ENCODE peak calls at places on chromosomes 2 and 18, in four cellular contexts. S is K562, N is GM12878, H is HepG2. G is an unnamed sample.

GRCh38 chr2:234772775-234773064 is 179.1 kb upstream of the SH3BP4 start:
- DNase-seq in S (no peak), N (no peak), H (no peak), G (no peak)

GRCh38 chr2:36408198-36408703 is 52.7 kb downstream of the CRIM1 start:
- DNase-seq in S (no peak), N (no peak), H (no peak), G (peak; percentile 19)

GRCh38 chr2:216918088-216918680 is 58.3 kb upstream of the TNP1 start:
- DNase-seq in S (no peak), N (no peak), H (no peak), G (no peak)

GRCh38 chr2:231671617-231672350 is 36.5 kb upstream of the PTMA start:
- DNase-seq in S (no peak), N (peak; percentile 76), H (peak; percentile 39), G (no peak)

GRCh38 chr2:17635007-17635406 is 94.5 kb downstream of the VSNL1 start:
- DNase-seq in S (no peak), N (no peak), H (no peak), G (no peak)

GRCh38 chr18:31672628-31673027 is 11.8 kb downstream of the B4GALT6 start:
- DNase-seq in S (no peak), N (no peak), H (no peak), G (no peak)

GRCh38 chr18:11149441-11150270 is at the start of gene PIEZO2:
- DNase-seq in S (peak; percentile 23), N (peak; percentile 43), H (peak; percentile 68), G (peak; percentile 17)

GRCh38 chr2:71905205-71905604 is 242.5 kb downstream of the CYP26B1 start:
- DNase-seq in S (no peak), N (no peak), H (no peak), G (no peak)

GRCh38 chr2:177165731-177166711 is 46.6 kb upstream of the HNRNPA3 start:
- DNase-seq in S (no peak), N (peak; percentile 81), H (peak; percentile 91), G (no peak)

GRCh38 chr2:129178356-129178755 is 801.1 kb upstream of the RAB6C start:
- DNase-seq in S (no peak), N (no peak), H (no peak), G (no peak)

GRCh38 chr2:175126661-175127060 is 41.3 kb downstream of the ATF2 start:
- DNase-seq in S (no peak), N (no peak), H (no peak), G (no peak)

GRCh38 chr18:78861706-78862105 is 117.9 kb upstream of the SALL3 start:
- DNase-seq in S (no peak), N (no peak), H (no peak), G (no peak)

GRCh38 chr2:2018713-2019410 is 274.5 kb upstream of the PXDN start:
- DNase-seq in S (no peak), N (no peak), H (no peak), G (no peak)

GRCh38 chr2:225797394-225797793 is 397.9 kb downstream of the NYAP2 start:
- DNase-seq in S (no peak), N (no peak), H (no peak), G (no peak)

GRCh38 chr2:24840164-24840869 is 47.1 kb downstream of the CENPO start:
- DNase-seq in S (no peak), N (no peak), H (no peak), G (no peak)

GRCh38 chr2:205637779-205638503 is 44.4 kb upstream of the NRP2 start:
- DNase-seq in S (no peak), N (no peak), H (no peak), G (no peak)

GRCh38 chr2:11962707-11963358 is 216.4 kb downstream of the LPIN1 start:
- DNase-seq in S (no peak), N (no peak), H (no peak), G (no peak)
- TF ChIP-seq FOXK2 in S (no peak), N (no peak), H (no peak), G (no peak)

GRCh38 chr2:105220604-105221003 is 20.9 kb upstream of the GPR45 start:
- DNase-seq in S (no peak), N (no peak), H (no peak), G (no peak)

GRCh38 chr2:105224444-105224843 is 17.1 kb upstream of the GPR45 start:
- DNase-seq in S (no peak), N (no peak), H (no peak), G (no peak)
- TF ChIP-seq FOXK2 in S (no peak), N (no peak), H (no peak), G (no peak)

DNA sequence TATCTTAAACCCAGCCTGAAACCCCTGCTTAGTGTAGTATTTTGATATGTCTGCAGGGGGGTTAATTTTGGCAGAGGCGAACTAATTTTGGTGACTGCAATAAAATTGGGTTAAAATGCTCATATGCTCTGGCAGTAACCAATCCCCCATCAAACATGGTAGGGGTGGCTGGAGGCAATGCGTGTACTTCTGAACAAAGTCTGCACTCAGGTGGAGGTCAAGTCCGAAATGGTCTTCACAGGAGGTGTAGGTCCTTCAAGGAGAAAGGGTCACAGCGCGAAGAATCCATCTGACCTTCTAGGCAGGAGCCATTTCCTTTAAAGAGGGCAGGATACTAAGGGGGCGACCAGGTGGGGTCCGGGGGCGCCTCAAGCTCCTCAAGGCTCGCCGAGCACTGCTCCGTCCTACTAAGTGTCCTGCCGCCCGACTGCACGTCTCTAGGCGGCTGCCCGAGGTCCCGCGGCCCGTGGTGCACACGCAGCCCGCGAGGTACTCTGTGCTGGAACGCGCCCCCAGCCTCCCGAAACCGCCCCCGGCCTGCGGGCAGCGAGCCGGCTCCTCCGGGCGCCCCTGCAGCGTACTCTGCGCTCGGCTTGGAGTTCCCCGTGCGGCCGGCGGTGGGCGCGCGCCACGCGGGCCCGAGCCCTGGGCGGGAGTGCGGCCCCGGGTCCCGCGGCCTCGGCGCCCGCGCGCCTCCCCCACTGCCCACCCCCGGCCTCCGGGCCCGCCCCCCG is 1.7 kb upstream of the LDLRAD4 start:
- DNase-seq in S (no peak), N (no peak), H (no peak), G (peak; percentile 39)
- TF ChIP-seq FOXK2 in S (no peak), N (no peak), H (no peak), G (no peak)

GRCh38 chr2:239905884-239906654 is 119.1 kb downstream of the NDUFA10 start:
- DNase-seq in S (no peak), N (no peak), H (no peak), G (no peak)

GRCh38 chr2:239910851-239911629 is 114.1 kb downstream of the NDUFA10 start:
- DNase-seq in S (no peak), N (no peak), H (no peak), G (no peak)

GRCh38 chr2:239910404-239910803 is 114.7 kb downstream of the NDUFA10 start:
- DNase-seq in S (no peak), N (no peak), H (no peak), G (no peak)

GRCh38 chr2:239908744-239909143 is 116.4 kb downstream of the NDUFA10 start:
- DNase-seq in S (no peak), N (no peak), H (no peak), G (no peak)

DNA sequence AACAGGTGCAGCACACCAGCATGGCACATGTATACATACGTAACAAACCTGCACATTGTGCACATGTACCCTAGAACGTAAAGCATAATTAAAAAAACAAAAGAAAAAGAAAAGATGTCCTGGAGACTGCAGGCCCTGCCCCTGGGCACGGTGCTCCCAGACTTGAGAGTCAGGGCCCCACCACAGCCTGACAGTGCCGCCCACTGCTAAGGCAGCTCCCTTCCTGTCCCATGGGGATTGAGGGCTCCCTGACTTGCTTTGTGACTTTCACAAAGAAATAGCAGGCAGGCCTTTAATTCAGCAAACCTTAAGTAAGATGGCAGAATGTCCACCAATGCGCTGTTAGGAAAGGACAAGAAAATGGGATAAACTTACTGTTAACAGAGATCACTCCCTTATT is 116.8 kb downstream of the NDUFA10 start:
- DNase-seq in S (no peak), N (no peak), H (no peak), G (no peak)
- TF ChIP-seq FOXK2 in S (no peak), N (no peak), H (no peak), G (no peak)

DNA sequence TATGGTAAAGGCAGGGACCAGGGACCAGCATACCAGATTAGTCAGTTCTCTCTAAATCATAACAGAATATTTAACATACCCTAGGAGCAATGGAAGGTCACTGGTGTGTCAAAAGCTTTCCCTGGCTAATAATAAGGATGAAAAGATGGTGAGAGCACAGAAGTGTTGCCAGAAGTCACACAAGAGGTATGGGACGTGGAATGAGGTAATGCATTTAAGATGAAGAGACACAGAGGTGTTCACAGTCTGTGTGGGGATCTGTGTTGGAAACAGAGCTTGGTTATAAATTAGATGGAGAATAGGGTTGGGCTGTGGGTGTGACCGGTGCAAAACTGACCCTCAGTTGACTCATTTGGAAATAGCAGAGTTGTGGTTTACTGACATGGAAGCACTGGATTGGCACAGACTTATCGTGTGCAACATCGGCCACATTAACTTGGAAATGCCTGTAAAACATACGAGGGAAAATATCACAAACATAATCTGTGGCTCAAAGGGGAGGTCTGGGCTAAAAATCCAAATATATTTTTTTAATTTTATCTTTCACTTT is 372.5 kb downstream of the SATB2 start:
- DNase-seq in S (no peak), N (no peak), H (no peak), G (no peak)
- TF ChIP-seq FOXK2 in S (no peak), N (no peak), H (no peak), G (no peak)

GRCh38 chr2:189558516-189559263 is 21.9 kb downstream of the SLC40A1 start:
- DNase-seq in S (no peak), N (no peak), H (no peak), G (no peak)

GRCh38 chr2:189557373-189557772 is 23.2 kb downstream of the SLC40A1 start:
- DNase-seq in S (no peak), N (no peak), H (no peak), G (no peak)

GRCh38 chr2:189561371-189561948 is 19.1 kb downstream of the SLC40A1 start:
- DNase-seq in S (no peak), N (no peak), H (no peak), G (no peak)

GRCh38 chr2:189560273-189560586 is 20.4 kb downstream of the SLC40A1 start:
- DNase-seq in S (no peak), N (no peak), H (no peak), G (no peak)

GRCh38 chr2:189559579-189560272 is 20.9 kb downstream of the SLC40A1 start:
- DNase-seq in S (no peak), N (no peak), H (no peak), G (no peak)
- TF ChIP-seq FOXK2 in S (no peak), N (no peak), H (no peak), G (no peak)

DNA sequence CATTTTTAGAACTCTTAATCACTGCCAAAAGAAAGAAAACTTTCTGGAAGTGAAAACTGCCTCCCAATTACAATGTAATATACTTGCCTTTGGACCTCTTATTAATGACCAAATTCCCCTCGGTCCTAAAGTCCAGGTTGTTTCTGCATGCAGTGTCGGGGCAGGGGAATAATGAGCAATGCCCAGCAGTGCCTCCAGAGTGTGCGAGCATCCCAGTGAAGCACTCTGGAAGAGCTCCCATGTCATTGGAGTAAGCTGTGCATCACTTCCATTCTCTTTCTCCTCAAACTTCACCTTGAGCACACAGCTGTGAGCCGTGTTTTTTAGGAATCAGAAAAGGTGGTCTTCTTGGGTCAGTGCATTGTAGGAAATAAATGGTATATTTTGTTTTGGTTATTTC is 107.1 kb downstream of the SH3RF3 start:
- DNase-seq in S (no peak), N (no peak), H (no peak), G (no peak)
- TF ChIP-seq FOXK2 in S (no peak), N (no peak), H (no peak), G (no peak)

GRCh38 chr2:224532441-224532840 is 52.7 kb downstream of the CUL3 start:
- DNase-seq in S (no peak), N (no peak), H (no peak), G (no peak)
- TF ChIP-seq FOXK2 in S (no peak), N (no peak), H (no peak), G (no peak)

GRCh38 chr2:153872311-153873061 is 764 bp downstream of the GALNT13 start:
- DNase-seq in S (no peak), N (no peak), H (no peak), G (peak; percentile 23)
- TF ChIP-seq FOXK2 in S (no peak), N (no peak), H (no peak), G (no peak)

G was measured in HEK293T.